ENCODE peak calls at places on chromosome 18, in ten cellular contexts. E is stromal cell of bone marrow, I is NCI-H774, A is endodermal cell, Z is dorsolateral prefrontal cortex, H is left lung, G is retinal pigment epithelial cell, O is ureter, P is astrocyte of the spinal cord, X is nephron progenitor cell. R is an unnamed sample.

GRCh38 chr18:37280701-37281100 is 284.9 kb downstream of the CELF4 start:
- DNase-seq in G (no peak), X (no peak), A (no peak), H (no peak), P (no peak), I (no peak), Z (no peak), E (no peak), O (no peak), R (no peak)

GRCh38 chr18:35497006-35497333 is 790 bp downstream of the INO80C start:
- DNase-seq in O (no peak), H (no peak), A (no peak), P (peak; percentile 66), G (no peak), I (peak; percentile 30), X (no peak), Z (peak; percentile 24), E (peak; percentile 55), R (peak; percentile 62)

GRCh38 chr18:39340418-39340817 is 1774.8 kb upstream of the CELF4 start:
- DNase-seq in P (no peak), G (no peak), E (no peak), O (no peak), H (no peak), Z (no peak), X (no peak), I (no peak), A (no peak), R (peak; percentile 83)

GRCh38 chr18:43935051-43935412 is 657.7 kb upstream of the SYT4 start:
- DNase-seq in E (peak; percentile 44), A (no peak), I (no peak), Z (no peak), P (peak; percentile 82), O (no peak), G (no peak), H (no peak), X (no peak), R (no peak)

GRCh38 chr18:62716679-62717058 is 1.3 kb downstream of the PHLPP1 start:
- DNase-seq in E (no peak), I (no peak), P (peak; percentile 37), O (peak; percentile 58), H (peak; percentile 57), X (peak; percentile 69), G (no peak), A (no peak), Z (no peak), R (peak; percentile 84)

GRCh38 chr18:50879302-50880107 is 587 bp downstream of the ME2 start:
- DNase-seq in A (peak; percentile 82), H (no peak), G (no peak), Z (peak; percentile 17), O (peak; percentile 46), I (no peak), X (no peak), P (peak; percentile 60), E (peak; percentile 19), R (peak; percentile 90)

GRCh38 chr18:58025733-58026132 is 18.3 kb upstream of the NEDD4L start:
- DNase-seq in O (no peak), P (no peak), X (no peak), I (no peak), E (no peak), G (no peak), H (no peak), A (no peak), Z (no peak), R (no peak)

GRCh38 chr18:12295389-12296086 is 12.5 kb upstream of the TUBB6 start:
- DNase-seq in G (no peak), H (no peak), I (no peak), A (no peak), Z (no peak), P (no peak), E (no peak), O (no peak), X (no peak), R (no peak)

GRCh38 chr18:7941533-7941932 is 374.4 kb downstream of the PTPRM start:
- DNase-seq in X (no peak), Z (no peak), P (no peak), A (no peak), H (peak; percentile 61), E (no peak), G (no peak), I (peak; percentile 89), O (peak; percentile 90), R (peak; percentile 97)

GRCh38 chr18:27668126-27668525 is 483.0 kb upstream of the CHST9 start:
- DNase-seq in A (no peak), I (no peak), X (no peak), E (peak; percentile 34), Z (no peak), G (no peak), H (no peak), P (peak; percentile 49), O (no peak), R (no peak)

GRCh38 chr18:61893971-61894750 is 1.4 kb upstream of the RNF152 start:
- DNase-seq in A (peak; percentile 93), P (peak; percentile 57), I (peak; percentile 83), H (peak; percentile 81), Z (peak; percentile 69), O (peak; percentile 90), G (no peak), E (peak; percentile 57), X (peak; percentile 85), R (peak; percentile 81)

GRCh38 chr18:5302606-5303005 is 7.1 kb upstream of the ZBTB14 start:
- DNase-seq in G (no peak), E (no peak), I (no peak), X (no peak), O (no peak), Z (no peak), H (no peak), A (no peak), P (no peak), R (no peak)

GRCh38 chr18:78528437-78529228 is 451.0 kb upstream of the SALL3 start:
- DNase-seq in O (no peak), P (no peak), A (no peak), E (no peak), X (no peak), G (no peak), I (peak; percentile 20), Z (no peak), H (no peak), R (peak; percentile 21)

GRCh38 chr18:55265130-55265675 is 305.9 kb upstream of the CCDC68 start:
- DNase-seq in Z (no peak), H (no peak), O (no peak), I (no peak), G (no peak), E (no peak), X (no peak), P (no peak), A (no peak), R (no peak)